ENCODE peak calls at places on chromosomes 13 and 19, in four cellular contexts. J, U, W and X are unnamed samples.

GRCh38 chr13:40102854-40103253 is 447.4 kb downstream of the COG6 start:
- DNase-seq in J (no peak), U (no peak), W (peak; percentile 65), X (peak; percentile 94)

GRCh38 chr13:26458196-26458734 is 99.2 kb upstream of the WASF3 start:
- DNase-seq in J (no peak), U (no peak), W (no peak), X (no peak)

GRCh38 chr19:55901369-55902079 is 30.6 kb downstream of the NLRP13 start:
- DNase-seq in J (no peak), U (no peak), W (no peak), X (no peak)

GRCh38 chr13:110099922-110100321 is 207.0 kb downstream of the COL4A1 start:
- DNase-seq in J (no peak), U (no peak), W (no peak), X (no peak)

GRCh38 chr19:32350492-32350891 is 5.1 kb downstream of the ZNF507 start:
- DNase-seq in J (no peak), U (no peak), W (no peak), X (no peak)

GRCh38 chr13:96011291-96011875 is 41.8 kb downstream of the UGGT2 start:
- DNase-seq in J (no peak), U (no peak), W (no peak), X (no peak)

GRCh38 chr19:7602935-7603497 is 7.4 kb downstream of the CAMSAP3 start:
- DNase-seq in J (no peak), U (no peak), W (no peak), X (no peak)

GRCh38 chr13:51590966-51591627 is 6.8 kb downstream of the WDFY2 start:
- DNase-seq in J (no peak), U (peak; percentile 75), W (peak; percentile 64), X (peak; percentile 59)

GRCh38 chr13:65911546-65912193 is 1318.5 kb downstream of the PCDH9 start:
- DNase-seq in J (no peak), U (no peak), W (no peak), X (no peak)

GRCh38 chr19:55459950-55460657 is 1.3 kb downstream of the ISOC2 start:
- DNase-seq in J (no peak), U (no peak), W (no peak), X (no peak)